ENCODE peak calls at places on chromosomes 4 and X, in five cellular contexts. R is tibial artery, V is fibroblast of lung, Q is bronchial epithelial cell, M is SK-N-SH. C is an unnamed sample.

GRCh38 chr4:53015681-53016080 is 153.6 kb downstream of the RASL11B start:
- DNase-seq in V (peak; percentile 55), Q (peak; percentile 33), R (peak; percentile 33), M (peak; percentile 36), C (no peak)

GRCh38 chrX:21691512-21692018 is 33.4 kb upstream of the KLHL34 start:
- DNase-seq in R (no peak), Q (no peak), M (no peak), V (peak; percentile 11), C (no peak)

GRCh38 chr4:11428161-11428700 is 463 bp downstream of the HS3ST1 start:
- DNase-seq in M (no peak), V (no peak), R (no peak), Q (peak; percentile 47), C (peak; percentile 34)

GRCh38 chr4:7648813-7649395 is 214.2 kb upstream of the PSAPL1 start:
- DNase-seq in M (no peak), V (no peak), Q (no peak), R (no peak), C (no peak)

GRCh38 chr4:94363136-94363655 is 20.6 kb upstream of the HPGDS start:
- DNase-seq in V (peak; percentile 51), R (no peak), M (no peak), Q (no peak), C (no peak)

GRCh38 chr4:121726642-121727268 is 30.0 kb upstream of the ANXA5 start:
- DNase-seq in V (peak; percentile 68), M (peak; percentile 22), Q (peak; percentile 78), R (no peak), C (peak; percentile 43)

GRCh38 chr4:159508917-159509500 is 406.1 kb downstream of the RAPGEF2 start:
- DNase-seq in M (no peak), V (peak; percentile 88), R (no peak), Q (no peak), C (no peak)

GRCh38 chr4:174526731-174527130 is 4.4 kb upstream of the HPGD start:
- DNase-seq in M (no peak), R (no peak), Q (no peak), V (no peak), C (no peak)

GRCh38 chr4:152171556-152171955 is 364.3 kb downstream of the FBXW7 start:
- DNase-seq in M (no peak), R (no peak), V (no peak), Q (no peak), C (no peak)

GRCh38 chr4:107219681-107220080 is 183.6 kb upstream of the DKK2 start:
- DNase-seq in R (no peak), V (peak; percentile 63), Q (peak; percentile 70), M (no peak), C (no peak)

GRCh38 chr4:186953601-186954260 is 230.1 kb upstream of the FAT1 start:
- DNase-seq in M (no peak), R (peak; percentile 49), Q (no peak), V (peak; percentile 10), C (no peak)

GRCh38 chrX:44071847-44072545 is 98.8 kb upstream of the NDP start:
- DNase-seq in V (peak; percentile 80), R (no peak), Q (peak; percentile 79), M (no peak), C (no peak)

GRCh38 chrX:153882557-153882956 is 3.4 kb downstream of the L1CAM start:
- DNase-seq in Q (no peak), R (no peak), M (no peak), V (no peak), C (no peak)

GRCh38 chrX:153885208-153885787 is 675 bp downstream of the L1CAM start:
- DNase-seq in M (no peak), R (no peak), V (no peak), Q (no peak), C (peak; percentile 18)

GRCh38 chrX:153885968-153886903 is at the start of gene L1CAM:
- DNase-seq in R (no peak), V (no peak), Q (no peak), M (peak; percentile 85), C (peak; percentile 3)

GRCh38 chrX:153883163-153883843 is 2.7 kb downstream of the L1CAM start:
- DNase-seq in M (no peak), R (no peak), V (no peak), Q (no peak), C (no peak)

DNA sequence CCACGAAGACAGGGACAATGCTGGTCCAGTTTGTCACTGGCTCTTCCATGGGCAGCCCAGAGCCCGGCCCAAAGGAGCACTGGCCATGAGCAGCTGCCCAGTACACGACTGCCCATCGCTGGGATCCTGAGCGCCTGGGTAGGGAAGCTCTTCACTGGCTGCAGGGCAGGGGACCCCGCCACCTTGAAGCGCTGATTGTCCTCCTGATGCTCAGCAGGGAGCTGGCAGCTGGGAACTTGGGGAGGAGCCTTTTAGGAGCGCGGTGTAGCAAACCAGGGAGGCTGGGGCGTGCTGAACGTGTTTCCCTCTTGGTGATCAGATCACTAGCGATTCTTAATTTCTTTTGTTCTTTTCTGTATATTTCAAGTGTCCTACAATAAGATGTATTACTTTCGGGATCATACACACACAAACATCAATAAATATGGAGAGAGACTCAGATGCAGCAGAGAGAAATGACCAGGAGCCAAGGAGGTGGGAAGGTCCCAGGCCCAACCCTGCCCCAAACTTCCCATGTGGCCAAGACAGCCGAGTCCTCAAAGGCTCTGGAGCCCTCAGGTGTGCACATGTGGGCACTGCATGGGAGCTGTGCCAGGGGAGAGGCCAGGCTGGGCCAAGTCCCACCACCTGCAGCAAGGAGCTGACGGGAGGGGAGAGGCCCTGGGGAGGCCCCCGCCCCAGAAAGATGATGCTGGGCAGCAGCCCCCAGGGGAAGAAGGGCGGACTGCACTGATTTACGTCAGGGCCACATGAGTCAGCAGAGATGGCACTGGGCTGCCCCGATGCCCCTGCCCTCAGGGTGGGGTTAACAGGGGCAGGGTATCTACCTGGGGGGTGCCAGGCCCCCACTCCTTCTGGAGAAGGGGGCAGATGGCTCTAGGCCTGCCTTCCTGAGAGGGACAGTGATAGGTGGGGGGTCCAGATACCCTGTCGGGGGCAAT is 1.6 kb downstream of the L1CAM start:
- DNase-seq in Q (peak; percentile 9), M (no peak), V (no peak), R (no peak), C (peak; percentile 0)
- H3K27me3 ChIP-seq in Q (peaks cover 6% of the 10 kb centered on the region), M (peaks cover 45% of the 10 kb centered on the region), V (peaks cover 31% of the 10 kb centered on the region), R (no peaks in the 10 kb centered on the region), C (peaks cover 4% of the 10 kb centered on the region)

GRCh38 chrX:30513284-30513683 is 64.3 kb downstream of the TASL start:
- DNase-seq in M (peak; percentile 5), R (no peak), V (no peak), Q (no peak), C (no peak)
- TF ChIP-seq CTCF in M (peak; percentile 75), R (no peak), V (peak; percentile 48), Q (peak; percentile 19), C (peak; percentile 61)

DNA sequence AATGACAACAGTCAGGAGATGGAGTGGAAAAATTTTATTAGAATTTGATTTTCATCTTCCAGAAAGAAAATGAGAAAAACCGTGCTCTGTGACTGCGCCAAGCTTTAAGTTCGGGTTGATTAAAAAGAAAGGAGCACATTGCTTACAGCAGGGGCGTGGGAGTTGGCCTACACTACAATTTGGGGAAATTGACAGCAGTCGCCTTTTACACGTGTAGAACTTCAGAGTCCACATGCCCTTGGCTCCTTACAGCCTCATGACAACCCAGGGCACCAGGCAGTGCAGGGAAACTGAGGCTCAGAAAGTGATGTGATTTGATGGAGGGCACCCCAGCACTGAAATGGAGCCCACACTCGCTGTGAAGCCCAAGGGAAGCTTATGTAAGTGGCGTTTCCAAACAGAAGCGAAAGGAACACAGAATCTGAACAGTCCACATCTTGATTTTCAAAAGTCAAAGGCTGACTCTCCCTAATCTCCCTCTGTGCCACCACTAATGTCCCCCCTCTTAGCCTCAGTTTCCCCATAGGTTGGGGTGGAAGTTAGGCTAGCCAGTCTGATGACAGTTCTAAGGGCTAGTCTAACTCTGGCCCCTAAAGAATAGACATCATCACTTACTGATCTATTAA is 5.5 kb downstream of the PPP2R2C start:
- DNase-seq in Q (no peak), R (no peak), M (no peak), V (no peak), C (no peak)
- H3K27me3 ChIP-seq in Q (peaks cover 6% of the 10 kb centered on the region), R (no peaks in the 10 kb centered on the region), M (peaks cover 13% of the 10 kb centered on the region), V (peaks cover 2% of the 10 kb centered on the region), C (peaks cover 3% of the 10 kb centered on the region)

GRCh38 chrX:65300104-65300809 is 234.3 kb downstream of the LAS1L start:
- DNase-seq in M (no peak), V (no peak), R (no peak), Q (no peak), C (no peak)
- TF ChIP-seq CTCF in M (no peak), V (no peak), R (no peak), Q (no peak), C (no peak)

GRCh38 chr4:146638801-146639351 is at the start of gene POU4F2:
- DNase-seq in Q (no peak), V (peak; percentile 20), R (no peak), M (peak; percentile 78), C (no peak)

GRCh38 chr4:146640459-146641061 is 1.9 kb downstream of the POU4F2 start:
- DNase-seq in R (no peak), V (no peak), Q (no peak), M (no peak), C (no peak)

GRCh38 chr4:146639414-146639814 is 721 bp downstream of the POU4F2 start:
- DNase-seq in V (no peak), Q (no peak), M (no peak), R (no peak), C (no peak)

GRCh38 chr4:146641762-146642161 is 3.1 kb downstream of the POU4F2 start:
- DNase-seq in Q (no peak), M (no peak), R (no peak), V (no peak), C (no peak)

GRCh38 chr4:146640021-146640425 is 1.3 kb downstream of the POU4F2 start:
- DNase-seq in R (no peak), V (no peak), M (no peak), Q (no peak), C (no peak)
- H3K27me3 ChIP-seq in R (peaks cover 4% of the 10 kb centered on the region), V (peaks cover 32% of the 10 kb centered on the region), M (peaks cover 57% of the 10 kb centered on the region), Q (peaks cover 33% of the 10 kb centered on the region), C (no peaks in the 10 kb centered on the region)

GRCh38 chr4:140427104-140427918 is at the start of gene CLGN:
- DNase-seq in Q (no peak), R (peak; percentile 21), M (peak; percentile 95), V (peak; percentile 71), C (peak; percentile 82)

GRCh38 chr4:140423106-140423505 is 4.3 kb downstream of the CLGN start:
- DNase-seq in R (no peak), V (peak; percentile 39), Q (peak; percentile 52), M (no peak), C (no peak)

GRCh38 chr4:140427919-140428471 is 547 bp upstream of the CLGN start:
- DNase-seq in M (no peak), V (no peak), Q (peak; percentile 45), R (no peak), C (no peak)

DNA sequence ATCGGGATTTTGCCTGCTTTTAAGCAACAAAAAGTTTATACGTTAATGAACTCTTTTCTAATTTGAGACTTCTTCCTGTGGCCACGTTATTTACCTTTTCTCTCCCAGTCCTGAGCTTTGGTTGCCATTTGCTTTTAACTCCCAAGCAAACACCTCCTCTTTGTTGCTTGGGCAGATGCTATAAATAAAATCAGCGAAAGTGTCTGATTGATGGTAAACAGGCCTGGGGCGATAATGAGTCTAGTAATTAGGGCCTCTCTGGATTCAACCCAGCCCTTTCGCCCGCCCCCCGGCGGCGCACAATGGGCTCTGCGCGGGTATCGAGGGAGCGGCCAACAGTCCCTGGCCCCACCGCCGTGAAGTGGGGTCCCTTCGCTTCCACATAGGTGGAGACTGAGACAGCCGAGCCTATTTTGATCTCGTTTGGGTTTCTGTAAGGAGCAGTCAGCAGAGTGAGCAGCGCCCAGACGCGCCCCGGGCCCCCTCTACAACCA is 791 bp downstream of the CLGN start:
- DNase-seq in R (no peak), M (peak; percentile 74), Q (no peak), V (no peak), C (peak; percentile 19)
- TF ChIP-seq CTCF in R (no peak), M (no peak), Q (no peak), V (peak; percentile 25), C (peak; percentile 24)

C was measured in GM06990.